ENCODE peak calls at places on chromosomes 16 and 17, in six cellular contexts. Z, K, I, T, U and L are unnamed samples.

GRCh38 chr17:79797492-79798295 is 817 bp upstream of the CBX8 start:
- DNase-seq in K (no peak), U (no peak), T (no peak), Z (no peak), I (no peak), L (no peak)

GRCh38 chr17:47332287-47332686 is 8.5 kb downstream of the EFCAB13 start:
- DNase-seq in K (no peak), Z (no peak), I (no peak), T (no peak), U (no peak), L (no peak)

GRCh38 chr17:61065263-61065773 is 334.3 kb upstream of the TBX2 start:
- DNase-seq in Z (no peak), I (no peak), T (no peak), U (no peak), K (peak; percentile 36), L (peak; percentile 57)

GRCh38 chr17:82611140-82612058 is 36.8 kb downstream of the WDR45B start:
- DNase-seq in U (no peak), Z (no peak), K (peak; percentile 60), I (no peak), T (no peak), L (no peak)

GRCh38 chr16:53168744-53169143 is 114.0 kb downstream of the CHD9 start:
- DNase-seq in K (no peak), I (no peak), T (peak; percentile 58), U (no peak), Z (no peak), L (no peak)

GRCh38 chr17:60128171-60128859 is 21.5 kb upstream of the CA4 start:
- DNase-seq in I (no peak), K (no peak), Z (no peak), U (no peak), T (peak; percentile 13), L (no peak)

GRCh38 chr16:749010-749409 is 8.2 kb upstream of the CIAO3 start:
- DNase-seq in T (no peak), K (peak; percentile 81), U (no peak), Z (peak; percentile 87), I (no peak), L (no peak)

GRCh38 chr16:82088483-82088882 is 53.4 kb downstream of the HSD17B2 start:
- DNase-seq in T (no peak), Z (no peak), U (no peak), K (no peak), I (no peak), L (no peak)

GRCh38 chr17:4551796-4552525 is 3.2 kb downstream of the MYBBP1A start:
- DNase-seq in K (no peak), I (no peak), U (no peak), T (no peak), Z (no peak), L (no peak)

GRCh38 chr17:64459284-64459747 is 10.4 kb downstream of the MILR1 start:
- DNase-seq in K (peak; percentile 75), U (no peak), I (peak; percentile 31), T (no peak), Z (no peak), L (no peak)

GRCh38 chr16:71396589-71396988 is 38.1 kb downstream of the CALB2 start:
- DNase-seq in I (no peak), U (no peak), Z (no peak), T (no peak), K (no peak), L (no peak)

GRCh38 chr16:10188236-10188635 is 6.0 kb upstream of the GRIN2A start:
- DNase-seq in K (no peak), U (no peak), Z (no peak), I (no peak), T (no peak), L (no peak)

GRCh38 chr17:20063665-20064648 is 54.8 kb downstream of the SPECC1 start:
- DNase-seq in K (peak; percentile 87), I (peak; percentile 19), T (peak; percentile 74), Z (peak; percentile 83), U (peak; percentile 86), L (peak; percentile 39)

GRCh38 chr17:19344311-19345066 is 18.0 kb downstream of the B9D1 start:
- DNase-seq in Z (no peak), K (no peak), I (no peak), U (no peak), T (no peak), L (no peak)

GRCh38 chr17:80783461-80783860 is 208.2 kb upstream of the CHMP6 start:
- DNase-seq in I (no peak), Z (no peak), K (no peak), U (no peak), T (no peak), L (no peak)

GRCh38 chr17:19264681-19265080 is 27.5 kb downstream of the EPN2 start:
- DNase-seq in T (no peak), Z (no peak), K (no peak), I (no peak), U (no peak), L (no peak)

GRCh38 chr17:79852748-79853147 is 13.5 kb upstream of the CBX4 start:
- DNase-seq in K (peak; percentile 52), T (no peak), I (no peak), Z (no peak), U (no peak), L (no peak)

GRCh38 chr17:17198281-17198680 is 7.9 kb downstream of the PLD6 start:
- DNase-seq in T (no peak), I (no peak), U (no peak), Z (no peak), K (no peak), L (no peak)

GRCh38 chr16:88558457-88559442 is 11.5 kb upstream of the ZC3H18 start:
- DNase-seq in I (no peak), K (peak; percentile 43), U (peak; percentile 36), Z (no peak), T (peak; percentile 59), L (peak; percentile 15)

GRCh38 chr17:78362671-78363070 is 2.8 kb upstream of the SOCS3 start:
- DNase-seq in Z (no peak), I (no peak), K (no peak), T (no peak), U (no peak), L (no peak)
- TF ChIP-seq CTCF in Z (peak; percentile 4), I (peak; percentile 39), K (peak; percentile 6), T (no peak), U (no peak), L (no peak)

GRCh38 chr16:2783581-2784375 is 3.6 kb downstream of the PRSS33 start:
- DNase-seq in I (no peak), Z (no peak), T (no peak), K (no peak), U (no peak), L (no peak)

GRCh38 chr16:2786826-2787151 is 571 bp downstream of the PRSS33 start:
- DNase-seq in U (no peak), T (no peak), Z (no peak), K (no peak), I (no peak), L (no peak)

GRCh38 chr16:2786061-2786825 is 1.1 kb downstream of the PRSS33 start:
- DNase-seq in T (no peak), U (no peak), I (no peak), K (no peak), Z (no peak), L (no peak)

GRCh38 chr16:2782583-2783351 is 4.6 kb downstream of the PRSS33 start:
- DNase-seq in T (no peak), U (no peak), Z (no peak), K (no peak), I (no peak), L (no peak)

DNA sequence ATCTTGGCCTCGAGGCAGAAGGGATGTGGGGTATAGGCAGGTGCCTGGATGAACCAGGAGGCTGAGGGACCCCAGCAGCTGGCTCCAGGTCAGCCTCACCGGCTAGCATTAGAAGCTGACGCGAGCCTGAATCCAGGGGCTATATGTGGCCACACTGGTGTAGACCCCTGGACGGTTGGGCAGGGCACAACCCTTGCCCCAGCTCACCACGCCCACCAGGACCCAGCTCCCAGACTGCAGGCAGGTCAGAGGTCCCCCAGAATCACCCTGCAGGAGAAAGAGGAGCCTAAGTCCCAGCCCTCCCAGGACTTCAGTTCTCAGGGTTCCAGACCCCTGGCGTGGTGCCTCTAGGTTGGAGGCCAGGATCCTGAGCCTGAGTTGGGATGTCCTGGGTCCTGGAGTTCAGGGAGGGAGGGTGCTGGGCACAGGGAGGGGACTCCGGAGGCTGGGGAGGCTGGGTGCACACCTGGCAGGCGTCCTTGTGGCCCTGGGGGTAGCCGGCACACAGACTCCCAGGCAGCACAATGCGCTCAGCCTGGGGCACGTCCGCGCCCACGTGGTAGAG is 2.7 kb downstream of the PRSS33 start:
- DNase-seq in Z (no peak), K (no peak), U (no peak), I (no peak), T (no peak), L (no peak)
- H3K4me3 ChIP-seq in Z (no peak overlapping the region), K (no peak overlapping the region), U (peak overlapping the region; percentile 44), I (no peak overlapping the region), T (no peak overlapping the region), L (no peak overlapping the region)

DNA sequence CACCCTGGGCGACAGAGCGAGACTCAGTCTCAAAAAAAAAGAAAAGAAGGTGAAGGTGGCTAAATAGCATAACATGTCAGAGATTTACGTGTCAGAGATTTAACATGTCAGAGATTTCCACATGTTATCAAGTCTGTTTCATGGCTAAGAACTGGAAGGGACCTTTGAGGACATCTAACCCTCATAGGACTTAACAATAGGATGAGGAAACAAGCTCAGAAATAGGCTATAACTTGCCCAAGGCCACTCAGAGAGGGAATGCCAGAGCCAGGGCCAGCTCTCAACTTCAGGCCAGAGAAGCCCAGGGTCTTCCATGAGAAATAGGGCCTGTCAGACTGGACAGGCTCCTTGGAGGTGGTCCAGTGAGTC is 26.8 kb upstream of the ZNF629 start:
- DNase-seq in T (no peak), I (no peak), U (no peak), Z (no peak), K (no peak), L (no peak)
- TF ChIP-seq CTCF in T (no peak), I (no peak), U (no peak), Z (no peak), K (no peak), L (no peak)

GRCh38 chr16:51149251-51149661 is 1.8 kb downstream of the SALL1 start:
- DNase-seq in U (no peak), K (no peak), T (no peak), I (no peak), Z (no peak), L (no peak)

GRCh38 chr16:51148674-51149228 is 2.3 kb downstream of the SALL1 start:
- DNase-seq in K (no peak), Z (no peak), I (no peak), T (no peak), U (no peak), L (no peak)

GRCh38 chr16:51147776-51148673 is 3.0 kb downstream of the SALL1 start:
- DNase-seq in T (no peak), K (no peak), U (no peak), I (no peak), Z (no peak), L (no peak)

GRCh38 chr16:51144203-51144602 is 6.9 kb downstream of the SALL1 start:
- DNase-seq in Z (no peak), K (no peak), T (no peak), U (no peak), I (no peak), L (no peak)

DNA sequence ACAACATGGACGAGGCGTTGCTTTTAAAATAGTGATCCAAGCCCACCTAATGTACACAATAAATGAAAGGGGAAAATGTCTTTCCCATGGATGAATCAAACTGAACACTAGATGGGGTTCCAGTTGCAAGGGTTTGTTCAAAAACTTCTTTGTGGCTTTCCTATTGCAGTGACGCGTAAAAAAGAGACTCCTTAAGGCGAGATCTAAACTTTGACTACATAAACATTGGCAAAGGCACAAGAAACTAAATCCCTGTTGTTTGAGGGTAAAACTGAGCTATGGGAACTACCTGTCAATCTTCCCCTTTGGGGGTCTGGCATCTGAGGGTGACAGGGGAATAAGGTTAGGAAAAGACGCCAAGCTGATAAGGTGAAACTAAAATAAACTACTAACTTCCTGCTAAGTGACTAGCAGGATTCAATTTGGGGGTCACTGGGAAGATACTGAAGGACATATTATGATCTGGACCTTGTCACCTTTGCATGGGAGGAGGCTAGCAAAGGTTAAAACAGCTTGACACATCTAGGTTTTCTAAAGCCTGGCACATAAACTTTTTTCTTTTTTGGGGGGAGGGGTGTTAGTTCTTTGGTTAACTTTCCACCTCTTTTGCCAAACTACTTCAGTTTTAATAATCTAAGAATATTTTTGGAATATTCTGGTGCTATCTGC is 4.7 kb downstream of the SALL1 start:
- DNase-seq in T (no peak), U (no peak), K (peak; percentile 75), Z (no peak), I (no peak), L (no peak)
- H3K4me3 ChIP-seq in T (no peak overlapping the region), U (no peak overlapping the region), K (peak overlapping the region; percentile 34), Z (peak overlapping the region; percentile 13), I (peak overlapping the region; percentile 69), L (no peak overlapping the region)